ENCODE peak calls at places on chromosomes 12 and 14, in nine cellular contexts. G is CD8-positive, alpha-beta memory T cell; Y is HepG2; T is cardiac muscle cell; L is small intestine; R is IMR-90; J is ovary; K is MM.1S; V is psoas muscle. P is an unnamed sample.

GRCh38 chr12:68406134-68406576 is 74.0 kb upstream of the MDM1 start:
- DNase-seq in G (no peak), Y (peak), T (peak), L (peak), R (peak), J (peak), K (no peak), V (peak), P (peak)

GRCh38 chr12:25894759-25895158 is 63.7 kb upstream of the RASSF8 start:
- DNase-seq in G (no peak), Y (no peak), T (no peak), L (no peak), R (no peak), J (no peak), K (no peak), V (no peak), P (no peak)

GRCh38 chr12:108722992-108723766 is 8.1 kb downstream of the CORO1C start:
- DNase-seq in G (no peak), Y (no peak), T (peak), L (no peak), R (peak), J (no peak), K (no peak), V (no peak), P (no peak)

GRCh38 chr12:23342407-23342806 is 607.1 kb downstream of the SOX5 start:
- DNase-seq in G (no peak), Y (no peak), T (no peak), L (no peak), R (no peak), J (no peak), K (no peak), V (no peak), P (no peak)

GRCh38 chr12:81627336-81628189 is 131.6 kb downstream of the PPFIA2 start:
- DNase-seq in G (no peak), Y (peak), T (peak), L (peak), R (peak), J (no peak), K (peak), V (no peak), P (no peak)

GRCh38 chr14:95849761-95850160 is 26.9 kb upstream of the TUNAR start:
- DNase-seq in G (no peak), Y (no peak), T (no peak), L (no peak), R (no peak), J (no peak), K (no peak), V (no peak), P (no peak)

GRCh38 chr12:40691913-40692616 is at the start of gene CNTN1:
- DNase-seq in G (no peak), Y (no peak), T (peak), L (peak), R (peak), J (peak), K (peak), V (peak), P (no peak)

GRCh38 chr12:24554612-24555300 is 394.1 kb downstream of the BCAT1 start:
- DNase-seq in G (no peak), Y (no peak), T (no peak), L (no peak), R (no peak), J (no peak), K (no peak), V (no peak), P (no peak)

GRCh38 chr12:29591140-29592020 is 93.9 kb upstream of the OVCH1 start:
- DNase-seq in G (no peak), Y (no peak), T (peak), L (no peak), R (peak), J (peak), K (no peak), V (peak), P (no peak)

GRCh38 chr12:104243551-104243950 is 28.0 kb downstream of the TXNRD1 start:
- DNase-seq in G (no peak), Y (no peak), T (peak), L (no peak), R (no peak), J (no peak), K (no peak), V (no peak), P (no peak)

GRCh38 chr12:728781-729180 is 23.6 kb upstream of the WNK1 start:
- DNase-seq in G (peak), Y (no peak), T (no peak), L (peak), R (no peak), J (no peak), K (no peak), V (no peak), P (no peak)

GRCh38 chr12:44588651-44589050 is 287.5 kb downstream of the NELL2 start:
- DNase-seq in G (no peak), Y (no peak), T (no peak), L (no peak), R (no peak), J (no peak), K (no peak), V (no peak), P (no peak)
- H3K27ac ChIP-seq in G (no peak), Y (no peak), T (no peak), L (no peak), R (no peak), J (no peak), K (no peak), V (no peak), P (no peak)

GRCh38 chr12:78210494-78210860 is 379.8 kb downstream of the NAV3 start:
- DNase-seq in G (no peak), Y (no peak), T (no peak), L (no peak), R (no peak), J (no peak), K (no peak), V (no peak), P (no peak)
- H3K27ac ChIP-seq in G (no peak), Y (no peak), T (no peak), L (no peak), R (peak), J (no peak), K (no peak), V (no peak), P (peak)

DNA sequence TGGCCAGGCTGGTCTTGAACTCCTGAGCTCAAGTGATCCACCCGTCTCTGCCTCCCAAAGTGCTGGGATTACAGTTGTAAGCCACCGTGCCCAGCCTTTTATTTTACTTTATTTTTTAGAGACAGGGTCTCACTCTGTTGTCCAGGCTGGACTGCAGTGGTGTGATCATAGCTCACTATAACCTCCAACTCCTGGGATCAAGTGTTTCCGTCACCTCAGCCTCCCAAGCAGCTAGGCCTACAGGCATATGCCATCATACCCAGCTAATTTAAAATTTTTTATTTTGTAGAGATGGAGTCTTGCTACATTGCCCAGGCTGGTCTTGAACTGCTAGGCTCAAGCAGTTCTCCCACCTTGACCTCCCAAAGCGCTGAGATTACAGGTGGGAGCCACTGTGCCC is 3.7 kb downstream of the TPCN1 start:
- DNase-seq in G (no peak), Y (no peak), T (no peak), L (no peak), R (no peak), J (no peak), K (no peak), V (no peak), P (no peak)
- H3K27ac ChIP-seq in G (no peak), Y (no peak), T (no peak), L (no peak), R (no peak), J (no peak), K (no peak), V (peak), P (peak)

GRCh38 chr12:83157604-83158003 is 470.9 kb downstream of the TMTC2 start:
- DNase-seq in G (no peak), Y (no peak), T (no peak), L (no peak), R (no peak), J (no peak), K (no peak), V (no peak), P (no peak)
- H3K27ac ChIP-seq in G (no peak), Y (no peak), T (no peak), L (no peak), R (no peak), J (no peak), K (no peak), V (no peak), P (no peak)

GRCh38 chr12:89895101-89895500 is 186.5 kb upstream of the ATP2B1 start:
- DNase-seq in G (no peak), Y (no peak), T (no peak), L (no peak), R (no peak), J (no peak), K (no peak), V (no peak), P (no peak)
- H3K27ac ChIP-seq in G (no peak), Y (no peak), T (no peak), L (no peak), R (no peak), J (no peak), K (no peak), V (no peak), P (no peak)

DNA sequence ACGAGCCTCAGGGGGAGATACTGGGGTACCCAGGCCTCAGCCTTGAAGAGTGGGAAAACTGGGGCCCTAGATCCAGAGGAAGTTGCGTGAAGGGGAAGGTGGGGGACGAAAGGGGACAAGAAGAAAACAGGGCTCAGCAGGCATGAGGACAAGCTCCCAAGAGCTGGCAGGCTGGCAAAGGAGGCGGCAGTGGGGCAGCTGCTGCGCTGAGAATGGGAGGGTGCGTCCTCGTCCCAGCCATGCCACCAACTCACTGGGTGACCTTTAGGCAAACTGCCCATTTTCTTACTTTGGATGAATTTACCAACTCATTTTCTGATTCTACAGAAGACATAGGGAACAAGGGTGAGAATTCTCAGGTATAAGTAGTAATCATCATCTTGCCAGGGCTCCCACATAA is 133.6 kb downstream of the TTC7B start:
- DNase-seq in G (no peak), Y (no peak), T (no peak), L (no peak), R (no peak), J (no peak), K (no peak), V (no peak), P (no peak)
- H3K27ac ChIP-seq in G (no peak), Y (no peak), T (no peak), L (no peak), R (no peak), J (no peak), K (no peak), V (no peak), P (no peak)

GRCh38 chr12:113152835-113153814 is 3.6 kb downstream of the CFAP73 start:
- DNase-seq in G (peak), Y (peak), T (peak), L (peak), R (peak), J (no peak), K (peak), V (peak), P (peak)
- H3K27ac ChIP-seq in G (no peak), Y (no peak), T (no peak), L (no peak), R (no peak), J (no peak), K (no peak), V (no peak), P (no peak)